ENCODE peak calls at places on chromosome 19, in seven cellular contexts. J is tibial nerve, E is ascending aorta, R is astrocyte of the spinal cord, D is heart left ventricle, G is H1, A is HFFc6. N is an unnamed sample.

GRCh38 chr19:42154471-42155323 is 22.5 kb upstream of the POU2F2 start:
- DNase-seq in E (no peak), A (no peak), R (no peak), D (peak; percentile 39), J (no peak), G (no peak), N (no peak)

GRCh38 chr19:8041553-8041952 is 11.0 kb upstream of the CCL25 start:
- DNase-seq in A (no peak), D (no peak), J (no peak), G (no peak), E (no peak), R (no peak), N (no peak)

GRCh38 chr19:4196587-4197148 is 14.2 kb downstream of the ANKRD24 start:
- DNase-seq in D (no peak), J (no peak), A (no peak), G (no peak), E (no peak), R (no peak), N (no peak)

GRCh38 chr19:17555929-17556813 is 722 bp downstream of the COLGALT1 start:
- DNase-seq in D (peak; percentile 86), R (peak; percentile 47), A (peak; percentile 14), J (no peak), E (no peak), G (peak; percentile 67), N (peak; percentile 26)

GRCh38 chr19:6530385-6531162 is at the start of gene TNFSF9:
- DNase-seq in A (peak; percentile 79), R (peak; percentile 80), G (peak; percentile 96), J (peak; percentile 84), E (peak; percentile 49), D (peak; percentile 93), N (peak; percentile 97)

GRCh38 chr19:4543856-4544647 is 4.2 kb upstream of the LRG1 start:
- DNase-seq in E (no peak), A (no peak), G (no peak), D (no peak), R (no peak), J (no peak), N (no peak)

GRCh38 chr19:23770672-23771250 is 12.1 kb upstream of the ZNF681 start:
- DNase-seq in A (no peak), R (no peak), D (no peak), J (no peak), E (no peak), G (no peak), N (no peak)

GRCh38 chr19:13579388-13580060 is 73.2 kb upstream of the CACNA1A start:
- DNase-seq in R (peak; percentile 7), D (no peak), G (no peak), J (no peak), E (no peak), A (peak; percentile 50), N (no peak)

GRCh38 chr19:39196860-39197562 is at the start of gene NCCRP1:
- DNase-seq in R (no peak), E (no peak), A (no peak), J (no peak), G (peak; percentile 77), D (no peak), N (no peak)

GRCh38 chr19:29680447-29680846 is 15.2 kb downstream of the PLEKHF1 start:
- DNase-seq in J (no peak), A (no peak), G (no peak), R (no peak), E (no peak), D (peak; percentile 87), N (no peak)

GRCh38 chr19:7595466-7596133 is at the start of gene CAMSAP3:
- DNase-seq in E (no peak), G (peak; percentile 91), R (no peak), D (no peak), A (no peak), J (no peak), N (peak; percentile 38)

GRCh38 chr19:29105629-29106352 is 107.2 kb downstream of the UQCRFS1 start:
- DNase-seq in A (no peak), G (no peak), J (no peak), E (no peak), D (no peak), R (no peak), N (no peak)

GRCh38 chr19:1851581-1852293 is 3.5 kb upstream of the REXO1 start:
- DNase-seq in E (no peak), R (no peak), A (no peak), J (no peak), D (peak; percentile 69), G (no peak), N (no peak)

GRCh38 chr19:58325623-58326022 is 1.2 kb upstream of the ZSCAN22 start:
- DNase-seq in R (no peak), D (no peak), E (no peak), G (no peak), A (no peak), J (no peak), N (no peak)

GRCh38 chr19:38989066-38989605 is 13.6 kb upstream of the FBXO17 start:
- DNase-seq in D (no peak), R (peak; percentile 7), G (peak; percentile 69), E (no peak), A (no peak), J (no peak), N (no peak)

GRCh38 chr19:38304866-38305429 is 897 bp downstream of the C19orf33 start:
- DNase-seq in A (no peak), D (peak; percentile 73), J (peak; percentile 51), E (no peak), G (peak; percentile 85), R (peak; percentile 61), N (no peak)

GRCh38 chr19:17081672-17082630 is 6.4 kb downstream of the MYO9B start:
- DNase-seq in A (no peak), R (no peak), E (no peak), D (peak; percentile 77), J (no peak), G (no peak), N (no peak)

GRCh38 chr19:55672418-55672817 is 2.6 kb upstream of the EPN1 start:
- DNase-seq in A (no peak), R (no peak), J (no peak), G (no peak), E (no peak), D (no peak), N (no peak)

GRCh38 chr19:13022859-13023636 is 27.8 kb downstream of the NFIX start:
- DNase-seq in E (no peak), G (no peak), R (peak; percentile 96), J (peak; percentile 73), D (peak; percentile 89), A (peak; percentile 94), N (no peak)

GRCh38 chr19:28737526-28737925 is 475.4 kb downstream of the UQCRFS1 start:
- DNase-seq in J (no peak), A (no peak), E (no peak), G (no peak), D (no peak), R (no peak), N (no peak)

DNA sequence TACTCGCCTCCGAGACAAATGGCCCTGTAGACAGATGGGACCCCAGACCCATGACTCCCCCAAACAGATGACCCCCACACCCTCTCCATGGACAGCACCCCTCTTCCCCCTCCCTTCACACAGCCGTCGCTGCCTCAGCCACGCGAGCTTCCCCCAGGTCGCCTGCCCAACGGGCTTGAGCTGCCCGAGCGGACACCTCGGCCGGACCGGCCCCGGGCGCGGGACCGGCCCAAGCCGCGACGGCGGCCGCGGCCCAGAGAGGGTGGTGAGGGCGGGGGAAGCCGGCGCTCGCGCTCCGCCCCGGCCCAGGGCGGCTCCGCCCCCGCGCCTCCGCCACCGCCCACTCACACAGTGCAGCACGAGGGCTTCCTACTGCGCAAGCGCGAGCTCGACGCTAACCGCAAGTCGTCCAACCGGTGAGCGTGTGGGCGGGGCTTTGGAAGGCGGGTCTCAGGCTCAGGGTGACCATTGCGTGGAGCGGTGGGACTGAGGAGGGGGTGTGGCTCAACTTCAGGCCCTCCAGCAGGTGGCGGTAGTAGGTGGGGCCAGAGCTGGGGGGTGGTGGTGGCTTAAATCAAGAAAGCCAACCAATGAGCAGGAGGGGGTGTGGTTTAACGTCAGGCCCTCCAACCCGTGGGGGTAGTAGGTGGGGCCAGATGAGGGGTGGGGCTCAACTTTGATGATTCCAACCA is 6.2 kb upstream of the SHKBP1 start:
- DNase-seq in D (peak; percentile 100), A (peak; percentile 99), R (peak; percentile 100), G (peak; percentile 99), E (peak; percentile 96), J (peak; percentile 97), N (peak; percentile 98)
- TF ChIP-seq CTCF in D (peak; percentile 40), A (peak; percentile 70), R (no peak), G (peak; percentile 42), E (no peak), J (no peak), N (no peak)

GRCh38 chr19:34838753-34839431 is 65.9 kb upstream of the ZNF599 start:
- DNase-seq in G (peak; percentile 87), E (no peak), A (no peak), J (no peak), D (no peak), R (no peak), N (peak; percentile 28)
- TF ChIP-seq CTCF in G (peak; percentile 78), E (no peak), A (peak; percentile 72), J (no peak), D (no peak), R (peak; percentile 31), N (peak; percentile 60)

GRCh38 chr19:15305582-15306334 is 26.6 kb downstream of the BRD4 start:
- DNase-seq in D (no peak), A (no peak), J (no peak), R (no peak), G (no peak), E (no peak), N (no peak)

GRCh38 chr19:15304140-15304705 is 28.1 kb downstream of the BRD4 start:
- DNase-seq in E (no peak), A (peak; percentile 24), D (no peak), G (no peak), R (peak; percentile 38), J (no peak), N (no peak)

GRCh38 chr19:15303105-15303780 is 29.1 kb downstream of the BRD4 start:
- DNase-seq in J (no peak), G (no peak), E (no peak), D (no peak), R (no peak), A (no peak), N (no peak)

DNA sequence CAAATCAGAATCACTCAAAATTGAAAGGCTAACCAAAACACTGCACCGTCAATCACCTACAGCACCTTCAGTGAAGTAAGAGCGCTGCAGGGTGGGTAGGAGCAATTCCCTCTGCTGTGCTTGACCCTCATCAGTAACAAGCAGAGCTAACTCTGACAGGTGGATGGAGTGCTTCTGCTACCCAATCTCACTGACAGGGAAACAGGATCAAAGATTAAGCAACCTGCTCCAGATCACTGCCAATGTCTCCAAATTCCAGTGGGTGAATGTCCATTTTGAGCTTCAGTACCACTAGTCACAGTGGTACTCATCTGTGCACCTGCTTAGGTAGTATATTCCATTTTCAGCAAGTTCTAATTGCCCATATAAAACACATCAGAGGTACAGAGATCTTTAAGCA is 25.2 kb downstream of the BRD4 start:
- DNase-seq in E (no peak), A (no peak), D (no peak), G (no peak), R (no peak), J (no peak), N (no peak)
- TF ChIP-seq CTCF in E (no peak), A (no peak), D (no peak), G (no peak), R (no peak), J (no peak), N (no peak)

DNA sequence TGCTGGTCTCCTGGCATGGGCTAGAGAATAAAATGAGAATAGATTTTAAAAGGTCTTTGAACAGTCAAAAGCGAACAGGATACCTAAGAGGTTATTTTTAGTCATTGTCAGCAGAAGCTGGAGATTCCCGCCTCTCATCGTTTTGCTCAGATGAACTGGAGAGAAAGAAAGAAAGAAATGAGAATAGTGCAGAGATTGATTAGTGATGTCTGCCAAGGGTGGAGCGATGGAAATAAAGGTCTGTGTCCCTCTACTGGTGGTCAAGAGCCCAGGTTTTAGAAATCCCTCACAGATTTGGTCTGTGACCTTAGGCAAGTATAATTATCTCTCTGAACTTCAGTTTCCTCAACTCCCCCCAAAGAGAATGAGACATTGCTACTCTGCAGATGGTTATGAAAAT is 5.4 kb downstream of the NCAN start:
- DNase-seq in E (no peak), J (no peak), A (peak; percentile 44), D (no peak), R (peak; percentile 14), G (no peak), N (no peak)
- TF ChIP-seq CTCF in E (no peak), J (no peak), A (peak; percentile 20), D (no peak), R (peak; percentile 21), G (peak; percentile 42), N (peak; percentile 20)